ENCODE peak calls at places on chromosomes 4 and X, in seven cellular contexts. L is T follicular helper cell; T is stomach; U is activated CD8-positive, alpha-beta T cell treated with anti-CD3 and anti-CD28 coated beads, Interleukin-2, amount 10 ng/mL, durations not matched to agents 7 days and 5 days; Y is T-helper 17 cell; F is neural crest cell; D is spleen. G is an unnamed sample.

GRCh38 chr4:42489095-42489494 is 91.8 kb downstream of the SHISA3 start:
- DNase-seq in L (no peak), T (no peak), U (no peak), Y (no peak), F (no peak), D (no peak), G (no peak)

GRCh38 chr4:98993419-98994071 is 2.0 kb upstream of the METAP1 start:
- DNase-seq in L (no peak), T (no peak), U (no peak), Y (no peak), F (no peak), D (peak), G (no peak)

GRCh38 chr4:126757219-126757618 is 875.5 kb upstream of the INTU start:
- DNase-seq in L (no peak), T (no peak), U (no peak), Y (no peak), F (no peak), D (no peak), G (no peak)

GRCh38 chr4:54440394-54441223 is 211.5 kb downstream of the PDGFRA start:
- DNase-seq in L (no peak), T (no peak), U (no peak), Y (no peak), F (peak), D (no peak), G (no peak)

GRCh38 chr4:150176559-150176958 is 98.3 kb downstream of the DCLK2 start:
- DNase-seq in L (no peak), T (no peak), U (no peak), Y (no peak), F (no peak), D (no peak), G (no peak)

GRCh38 chr4:188329526-188329925 is 190.3 kb downstream of the TRIML1 start:
- DNase-seq in L (no peak), T (no peak), U (no peak), Y (no peak), F (no peak), D (no peak), G (no peak)

GRCh38 chrX:139831689-139832456 is 101.0 kb downstream of the ATP11C start:
- DNase-seq in L (no peak), T (no peak), U (no peak), Y (no peak), F (no peak), D (no peak), G (no peak)

GRCh38 chrX:14673764-14674163 is 144.4 kb downstream of the GLRA2 start:
- DNase-seq in L (no peak), T (no peak), U (no peak), Y (no peak), F (no peak), D (no peak), G (no peak)

GRCh38 chr4:159549092-159549491 is 446.2 kb downstream of the RAPGEF2 start:
- DNase-seq in L (no peak), T (no peak), U (no peak), Y (no peak), F (no peak), D (no peak), G (no peak)

GRCh38 chrX:3504916-3505315 is 158.5 kb upstream of the MXRA5 start:
- DNase-seq in L (no peak), T (no peak), U (no peak), Y (no peak), F (no peak), D (no peak), G (no peak)

GRCh38 chr4:7197910-7198309 is 5.6 kb downstream of the SORCS2 start:
- DNase-seq in L (no peak), T (no peak), U (no peak), Y (no peak), F (no peak), D (no peak), G (no peak)

GRCh38 chr4:13627185-13627605 is 330 bp downstream of the BOD1L1 start:
- DNase-seq in L (peak), T (no peak), U (peak), Y (no peak), F (no peak), D (peak), G (no peak)

GRCh38 chrX:19554786-19555185 is 39.5 kb upstream of the MAP3K15 start:
- DNase-seq in L (no peak), T (no peak), U (peak), Y (no peak), F (no peak), D (no peak), G (no peak)

GRCh38 chr4:123600426-123600825 is 203.8 kb downstream of the SPRY1 start:
- DNase-seq in L (no peak), T (no peak), U (no peak), Y (no peak), F (no peak), D (no peak), G (no peak)

GRCh38 chr4:1035510-1035909 is 24.1 kb downstream of the FGFRL1 start:
- DNase-seq in L (no peak), T (peak), U (no peak), Y (no peak), F (peak), D (no peak), G (no peak)

GRCh38 chr4:163681208-163681821 is 186.8 kb downstream of the TMA16 start:
- DNase-seq in L (peak), T (no peak), U (peak), Y (no peak), F (peak), D (no peak), G (no peak)

GRCh38 chr4:25377572-25377882 is 464 bp downstream of the ANAPC4 start:
- DNase-seq in L (no peak), T (no peak), U (no peak), Y (no peak), F (no peak), D (no peak), G (no peak)

GRCh38 chr4:156970501-156971167 is 965 bp downstream of the PDGFC start:
- DNase-seq in L (no peak), T (peak), U (no peak), Y (no peak), F (peak), D (peak), G (no peak)

GRCh38 chr4:26029512-26030131 is 115.6 kb downstream of the SMIM20 start:
- DNase-seq in L (no peak), T (no peak), U (no peak), Y (no peak), F (no peak), D (no peak), G (no peak)

GRCh38 chr4:18390655-18391369 is 369.3 kb upstream of the LCORL start:
- DNase-seq in L (no peak), T (no peak), U (no peak), Y (no peak), F (no peak), D (no peak), G (no peak)

GRCh38 chrX:12919051-12919450 is 12.6 kb downstream of the TLR8 start:
- DNase-seq in L (no peak), T (no peak), U (no peak), Y (no peak), F (no peak), D (no peak), G (no peak)

GRCh38 chr4:41538017-41538733 is at the start of gene LIMCH1:
- DNase-seq in L (no peak), T (no peak), U (no peak), Y (no peak), F (no peak), D (peak), G (no peak)

GRCh38 chr4:88975925-88976511 is 81.0 kb downstream of the FAM13A start:
- DNase-seq in L (no peak), T (no peak), U (no peak), Y (no peak), F (no peak), D (no peak), G (no peak)

GRCh38 chrX:119809185-119809666 is 17.8 kb upstream of the RPL39 start:
- DNase-seq in L (no peak), T (no peak), U (no peak), Y (no peak), F (no peak), D (no peak), G (no peak)

GRCh38 chr4:5993876-5994811 is 24.1 kb downstream of the C4orf50 start:
- DNase-seq in L (no peak), T (no peak), U (no peak), Y (no peak), F (no peak), D (no peak), G (no peak)

GRCh38 chrX:21153033-21153432 is 221.2 kb upstream of the CNKSR2 start:
- DNase-seq in L (no peak), T (no peak), U (no peak), Y (no peak), F (no peak), D (no peak), G (no peak)

GRCh38 chr4:48071171-48071570 is 54.6 kb downstream of the NIPAL1 start:
- DNase-seq in L (no peak), T (no peak), U (no peak), Y (no peak), F (no peak), D (no peak), G (no peak)

GRCh38 chrX:148609766-148610698 is 109.6 kb downstream of the AFF2 start:
- DNase-seq in L (no peak), T (no peak), U (no peak), Y (no peak), F (no peak), D (no peak), G (no peak)

GRCh38 chrX:71111141-71111843 is at the start of gene IL2RG:
- DNase-seq in L (peak), T (peak), U (peak), Y (peak), F (no peak), D (peak), G (peak)